ENCODE peak calls at places on chromosomes 11 and 22, in four cellular contexts. T is CD8-positive, alpha-beta T cell; L is CD8-positive, alpha-beta memory T cell; P is kidney glomerular epithelial cell. Q is an unnamed sample.

GRCh38 chr11:119065369-119065768 is 2.2 kb upstream of the VPS11 start:
- DNase-seq in L (no peak), P (no peak), T (peak), Q (peak)

GRCh38 chr22:48261706-48262105 is 1499.3 kb downstream of the TBC1D22A start:
- DNase-seq in L (no peak), P (no peak), T (no peak), Q (no peak)

GRCh38 chr11:116838321-116839084 is 1.1 kb upstream of the APOA1 start:
- DNase-seq in T (no peak), P (no peak), L (no peak), Q (no peak)

GRCh38 chr11:13135385-13136271 is 126.5 kb downstream of the RASSF10 start:
- DNase-seq in T (no peak), P (peak), L (no peak), Q (no peak)

GRCh38 chr11:33375688-33376311 is 118.6 kb downstream of the HIPK3 start:
- DNase-seq in P (no peak), T (no peak), L (no peak), Q (no peak)

GRCh38 chr11:104490182-104490581 is 326.2 kb upstream of the PDGFD start:
- DNase-seq in L (no peak), P (no peak), T (no peak), Q (no peak)

GRCh38 chr11:96152623-96153022 is 190.4 kb downstream of the MAML2 start:
- DNase-seq in P (no peak), L (no peak), T (no peak), Q (no peak)

GRCh38 chr11:83361831-83362230 is 75.7 kb upstream of the CCDC90B start:
- DNase-seq in T (no peak), L (no peak), P (no peak), Q (no peak)

GRCh38 chr11:38089728-38090127 is 1491.7 kb upstream of the RAG2 start:
- DNase-seq in P (no peak), T (no peak), L (no peak), Q (no peak)

GRCh38 chr11:10095412-10096207 is 198.4 kb downstream of the SBF2 start:
- DNase-seq in P (no peak), L (no peak), T (no peak), Q (no peak)

GRCh38 chr11:28529540-28530410 is 421.6 kb downstream of the METTL15 start:
- DNase-seq in L (no peak), P (peak), T (no peak), Q (peak)

GRCh38 chr11:117678651-117679407 is 118.2 kb downstream of the DSCAML1 start:
- DNase-seq in P (no peak), L (no peak), T (no peak), Q (no peak)

GRCh38 chr11:45079943-45080719 is 66.3 kb upstream of the PRDM11 start:
- DNase-seq in P (no peak), L (peak), T (peak), Q (peak)

GRCh38 chr22:23363683-23364082 is 183.4 kb downstream of the BCR start:
- DNase-seq in T (no peak), P (no peak), L (no peak), Q (no peak)

GRCh38 chr11:64611961-64612646 is 21.1 kb downstream of the SLC22A12 start:
- DNase-seq in T (no peak), L (no peak), P (no peak), Q (peak)